ENCODE peak calls at places on chromosome 19, in five cellular contexts. One of them, this sample, is unnamed.

GRCh38 chr19:48818234-48818823 is 7.5 kb upstream of the BCAT2 start:
- DNase-seq in GM23248: no peak
- DNase-seq in iris pigment epithelial cell: no peak
- DNase-seq in hippocampal formation: no peak
- DNase-seq in HT-29: no peak
- DNase-seq in this sample: no peak

GRCh38 chr19:18271433-18271841 is 2.8 kb downstream of the IQCN start:
- DNase-seq in iris pigment epithelial cell: no peak
- DNase-seq in GM23248: no peak
- DNase-seq in hippocampal formation: no peak
- DNase-seq in HT-29: no peak
- DNase-seq in this sample: no peak

GRCh38 chr19:17419154-17419490 is 725 bp upstream of the MVB12A start:
- DNase-seq in HT-29: no peak
- DNase-seq in GM23248: peak
- DNase-seq in hippocampal formation: no peak
- DNase-seq in iris pigment epithelial cell: no peak
- DNase-seq in this sample: no peak

GRCh38 chr19:43699506-43700367 is 16.1 kb upstream of the IRGC start:
- DNase-seq in HT-29: no peak
- DNase-seq in hippocampal formation: no peak
- DNase-seq in iris pigment epithelial cell: peak
- DNase-seq in GM23248: peak
- DNase-seq in this sample: no peak

GRCh38 chr19:6415592-6416190 is 8.9 kb downstream of the KHSRP start:
- DNase-seq in GM23248: no peak
- DNase-seq in iris pigment epithelial cell: no peak
- DNase-seq in hippocampal formation: no peak
- DNase-seq in HT-29: no peak
- DNase-seq in this sample: no peak

GRCh38 chr19:45446295-45446694 is 21.5 kb upstream of the FOSB start:
- DNase-seq in GM23248: peak
- DNase-seq in iris pigment epithelial cell: no peak
- DNase-seq in hippocampal formation: no peak
- DNase-seq in HT-29: peak
- DNase-seq in this sample: no peak

GRCh38 chr19:35000647-35001501 is 751 bp downstream of the GRAMD1A start:
- DNase-seq in HT-29: no peak
- DNase-seq in GM23248: peak
- DNase-seq in iris pigment epithelial cell: peak
- DNase-seq in hippocampal formation: no peak
- DNase-seq in this sample: peak

GRCh38 chr19:52923782-52924593 is 760 bp upstream of the ZNF888 start:
- DNase-seq in GM23248: peak
- DNase-seq in HT-29: peak
- DNase-seq in hippocampal formation: no peak
- DNase-seq in iris pigment epithelial cell: peak
- DNase-seq in this sample: no peak

GRCh38 chr19:43768273-43769050 is 12.3 kb downstream of the KCNN4 start:
- DNase-seq in iris pigment epithelial cell: no peak
- DNase-seq in hippocampal formation: no peak
- DNase-seq in GM23248: no peak
- DNase-seq in HT-29: no peak
- DNase-seq in this sample: no peak

This sample was measured in CD8-positive, alpha-beta T cell.